ENCODE peak calls at places on chromosome 6, in nine cellular contexts. One of them, this sample, is unnamed.

GRCh38 chr6:5443491-5443890 is 182.2 kb downstream of the FARS2 start:
- DNase-seq in T-cell: no peak
- DNase-seq in central memory CD4-positive, alpha-beta T cell: no peak
- DNase-seq in left lung: no peak
- DNase-seq in activated T-helper 1 cell treated with Interleukin-2 at 50 U/mL for 16 hours: no peak
- DNase-seq in GM12865: no peak
- DNase-seq in stomach: no peak
- DNase-seq in left ventricle myocardium superior: no peak
- DNase-seq in cardiac fibroblast: no peak
- DNase-seq in this sample: no peak

GRCh38 chr6:170286246-170286933 is 4.5 kb downstream of the DLL1 start:
- DNase-seq in T-cell: no peak
- DNase-seq in central memory CD4-positive, alpha-beta T cell: no peak
- DNase-seq in left lung: no peak
- DNase-seq in activated T-helper 1 cell treated with Interleukin-2 at 50 U/mL for 16 hours: no peak
- DNase-seq in GM12865: no peak
- DNase-seq in stomach: peak; percentile 56
- DNase-seq in left ventricle myocardium superior: peak; percentile 71
- DNase-seq in cardiac fibroblast: no peak
- DNase-seq in this sample: peak; percentile 87

GRCh38 chr6:14873132-14873531 is 372.7 kb upstream of the JARID2 start:
- DNase-seq in T-cell: no peak
- DNase-seq in central memory CD4-positive, alpha-beta T cell: no peak
- DNase-seq in left lung: no peak
- DNase-seq in activated T-helper 1 cell treated with Interleukin-2 at 50 U/mL for 16 hours: no peak
- DNase-seq in GM12865: peak; percentile 64
- DNase-seq in stomach: no peak
- DNase-seq in left ventricle myocardium superior: no peak
- DNase-seq in cardiac fibroblast: no peak
- DNase-seq in this sample: no peak

GRCh38 chr6:42007753-42008528 is 42.4 kb upstream of the TAF8 start:
- DNase-seq in T-cell: peak; percentile 38
- DNase-seq in central memory CD4-positive, alpha-beta T cell: no peak
- DNase-seq in left lung: no peak
- DNase-seq in activated T-helper 1 cell treated with Interleukin-2 at 50 U/mL for 16 hours: peak; percentile 28
- DNase-seq in GM12865: no peak
- DNase-seq in stomach: no peak
- DNase-seq in left ventricle myocardium superior: no peak
- DNase-seq in cardiac fibroblast: no peak
- DNase-seq in this sample: no peak

GRCh38 chr6:16321341-16321710 is 82.9 kb downstream of the GMPR start:
- DNase-seq in T-cell: no peak
- DNase-seq in central memory CD4-positive, alpha-beta T cell: no peak
- DNase-seq in left lung: no peak
- DNase-seq in activated T-helper 1 cell treated with Interleukin-2 at 50 U/mL for 16 hours: no peak
- DNase-seq in GM12865: no peak
- DNase-seq in stomach: no peak
- DNase-seq in left ventricle myocardium superior: no peak
- DNase-seq in cardiac fibroblast: no peak
- DNase-seq in this sample: no peak

GRCh38 chr6:64249129-64249528 is 613.5 kb downstream of the PHF3 start:
- DNase-seq in T-cell: no peak
- DNase-seq in central memory CD4-positive, alpha-beta T cell: no peak
- DNase-seq in left lung: no peak
- DNase-seq in activated T-helper 1 cell treated with Interleukin-2 at 50 U/mL for 16 hours: no peak
- DNase-seq in GM12865: no peak
- DNase-seq in stomach: no peak
- DNase-seq in left ventricle myocardium superior: no peak
- DNase-seq in cardiac fibroblast: peak; percentile 50
- DNase-seq in this sample: no peak

GRCh38 chr6:5706094-5707033 is 300.4 kb downstream of the NRN1 start:
- DNase-seq in T-cell: no peak
- DNase-seq in central memory CD4-positive, alpha-beta T cell: no peak
- DNase-seq in left lung: no peak
- DNase-seq in activated T-helper 1 cell treated with Interleukin-2 at 50 U/mL for 16 hours: no peak
- DNase-seq in GM12865: no peak
- DNase-seq in stomach: no peak
- DNase-seq in left ventricle myocardium superior: no peak
- DNase-seq in cardiac fibroblast: no peak
- DNase-seq in this sample: no peak

GRCh38 chr6:130152908-130153510 is 69.7 kb downstream of the SAMD3 start:
- DNase-seq in T-cell: no peak
- DNase-seq in central memory CD4-positive, alpha-beta T cell: no peak
- DNase-seq in left lung: no peak
- DNase-seq in activated T-helper 1 cell treated with Interleukin-2 at 50 U/mL for 16 hours: no peak
- DNase-seq in GM12865: no peak
- DNase-seq in stomach: no peak
- DNase-seq in left ventricle myocardium superior: no peak
- DNase-seq in cardiac fibroblast: no peak
- DNase-seq in this sample: no peak

GRCh38 chr6:34138191-34138590 is 7.7 kb downstream of the GRM4 start:
- DNase-seq in T-cell: no peak
- DNase-seq in central memory CD4-positive, alpha-beta T cell: no peak
- DNase-seq in left lung: no peak
- DNase-seq in activated T-helper 1 cell treated with Interleukin-2 at 50 U/mL for 16 hours: no peak
- DNase-seq in GM12865: no peak
- DNase-seq in stomach: no peak
- DNase-seq in left ventricle myocardium superior: no peak
- DNase-seq in cardiac fibroblast: no peak
- DNase-seq in this sample: no peak

GRCh38 chr6:154127638-154128037 is 88.6 kb downstream of the OPRM1 start:
- DNase-seq in T-cell: no peak
- DNase-seq in central memory CD4-positive, alpha-beta T cell: no peak
- DNase-seq in left lung: no peak
- DNase-seq in activated T-helper 1 cell treated with Interleukin-2 at 50 U/mL for 16 hours: no peak
- DNase-seq in GM12865: no peak
- DNase-seq in stomach: no peak
- DNase-seq in left ventricle myocardium superior: no peak
- DNase-seq in cardiac fibroblast: no peak
- DNase-seq in this sample: no peak

GRCh38 chr6:2688416-2689064 is 62.2 kb downstream of the MYLK4 start:
- DNase-seq in T-cell: no peak
- DNase-seq in central memory CD4-positive, alpha-beta T cell: no peak
- DNase-seq in left lung: no peak
- DNase-seq in activated T-helper 1 cell treated with Interleukin-2 at 50 U/mL for 16 hours: no peak
- DNase-seq in GM12865: peak; percentile 12
- DNase-seq in stomach: no peak
- DNase-seq in left ventricle myocardium superior: no peak
- DNase-seq in cardiac fibroblast: peak; percentile 96
- DNase-seq in this sample: no peak

GRCh38 chr6:101397199-101397598 is 3.7 kb downstream of the GRIK2 start:
- DNase-seq in T-cell: no peak
- DNase-seq in central memory CD4-positive, alpha-beta T cell: no peak
- DNase-seq in left lung: no peak
- DNase-seq in activated T-helper 1 cell treated with Interleukin-2 at 50 U/mL for 16 hours: no peak
- DNase-seq in GM12865: no peak
- DNase-seq in stomach: no peak
- DNase-seq in left ventricle myocardium superior: no peak
- DNase-seq in cardiac fibroblast: peak; percentile 46
- DNase-seq in this sample: no peak

GRCh38 chr6:1923454-1923853 is 313.7 kb downstream of the FOXC1 start:
- DNase-seq in T-cell: no peak
- DNase-seq in central memory CD4-positive, alpha-beta T cell: no peak
- DNase-seq in left lung: no peak
- DNase-seq in activated T-helper 1 cell treated with Interleukin-2 at 50 U/mL for 16 hours: no peak
- DNase-seq in GM12865: no peak
- DNase-seq in stomach: no peak
- DNase-seq in left ventricle myocardium superior: no peak
- DNase-seq in cardiac fibroblast: no peak
- DNase-seq in this sample: no peak

GRCh38 chr6:129507059-129507807 is 202.7 kb downstream of the ARHGAP18 start:
- DNase-seq in T-cell: no peak
- DNase-seq in central memory CD4-positive, alpha-beta T cell: no peak
- DNase-seq in left lung: no peak
- DNase-seq in activated T-helper 1 cell treated with Interleukin-2 at 50 U/mL for 16 hours: no peak
- DNase-seq in GM12865: no peak
- DNase-seq in stomach: no peak
- DNase-seq in left ventricle myocardium superior: no peak
- DNase-seq in cardiac fibroblast: no peak
- DNase-seq in this sample: no peak

GRCh38 chr6:100706491-100706890 is 174.6 kb downstream of the ASCC3 start:
- DNase-seq in T-cell: no peak
- DNase-seq in central memory CD4-positive, alpha-beta T cell: no peak
- DNase-seq in left lung: no peak
- DNase-seq in activated T-helper 1 cell treated with Interleukin-2 at 50 U/mL for 16 hours: no peak
- DNase-seq in GM12865: no peak
- DNase-seq in stomach: no peak
- DNase-seq in left ventricle myocardium superior: no peak
- DNase-seq in cardiac fibroblast: no peak
- DNase-seq in this sample: no peak

GRCh38 chr6:14702678-14703077 is 543.2 kb upstream of the JARID2 start:
- DNase-seq in T-cell: no peak
- DNase-seq in central memory CD4-positive, alpha-beta T cell: no peak
- DNase-seq in left lung: no peak
- DNase-seq in activated T-helper 1 cell treated with Interleukin-2 at 50 U/mL for 16 hours: no peak
- DNase-seq in GM12865: no peak
- DNase-seq in stomach: no peak
- DNase-seq in left ventricle myocardium superior: no peak
- DNase-seq in cardiac fibroblast: no peak
- DNase-seq in this sample: no peak

GRCh38 chr6:87426789-87427188 is 19.0 kb downstream of the CFAP206 start:
- DNase-seq in T-cell: no peak
- DNase-seq in central memory CD4-positive, alpha-beta T cell: no peak
- DNase-seq in left lung: no peak
- DNase-seq in activated T-helper 1 cell treated with Interleukin-2 at 50 U/mL for 16 hours: no peak
- DNase-seq in GM12865: no peak
- DNase-seq in stomach: no peak
- DNase-seq in left ventricle myocardium superior: no peak
- DNase-seq in cardiac fibroblast: no peak
- DNase-seq in this sample: no peak

GRCh38 chr6:42217165-42217522 is 517 bp downstream of the MRPS10 start:
- DNase-seq in T-cell: no peak
- DNase-seq in central memory CD4-positive, alpha-beta T cell: no peak
- DNase-seq in left lung: no peak
- DNase-seq in activated T-helper 1 cell treated with Interleukin-2 at 50 U/mL for 16 hours: no peak
- DNase-seq in GM12865: no peak
- DNase-seq in stomach: no peak
- DNase-seq in left ventricle myocardium superior: no peak
- DNase-seq in cardiac fibroblast: no peak
- DNase-seq in this sample: no peak

GRCh38 chr6:113449051-113449450 is 408.1 kb upstream of the MARCKS start:
- DNase-seq in T-cell: no peak
- DNase-seq in central memory CD4-positive, alpha-beta T cell: no peak
- DNase-seq in left lung: no peak
- DNase-seq in activated T-helper 1 cell treated with Interleukin-2 at 50 U/mL for 16 hours: no peak
- DNase-seq in GM12865: no peak
- DNase-seq in stomach: no peak
- DNase-seq in left ventricle myocardium superior: no peak
- DNase-seq in cardiac fibroblast: peak; percentile 84
- DNase-seq in this sample: no peak

GRCh38 chr6:156699017-156699421 is 78.2 kb upstream of the ARID1B start:
- DNase-seq in T-cell: no peak
- DNase-seq in central memory CD4-positive, alpha-beta T cell: no peak
- DNase-seq in left lung: no peak
- DNase-seq in activated T-helper 1 cell treated with Interleukin-2 at 50 U/mL for 16 hours: no peak
- DNase-seq in GM12865: peak; percentile 86
- DNase-seq in stomach: no peak
- DNase-seq in left ventricle myocardium superior: no peak
- DNase-seq in cardiac fibroblast: peak; percentile 89
- DNase-seq in this sample: no peak

GRCh38 chr6:89379281-89379680 is 26.8 kb upstream of the UBE2J1 start:
- DNase-seq in T-cell: no peak
- DNase-seq in central memory CD4-positive, alpha-beta T cell: no peak
- DNase-seq in left lung: no peak
- DNase-seq in activated T-helper 1 cell treated with Interleukin-2 at 50 U/mL for 16 hours: no peak
- DNase-seq in GM12865: no peak
- DNase-seq in stomach: no peak
- DNase-seq in left ventricle myocardium superior: no peak
- DNase-seq in cardiac fibroblast: no peak
- DNase-seq in this sample: no peak

GRCh38 chr6:46279874-46280273 is 109.1 kb upstream of the ENPP5 start:
- DNase-seq in T-cell: no peak
- DNase-seq in central memory CD4-positive, alpha-beta T cell: no peak
- DNase-seq in left lung: no peak
- DNase-seq in activated T-helper 1 cell treated with Interleukin-2 at 50 U/mL for 16 hours: no peak
- DNase-seq in GM12865: no peak
- DNase-seq in stomach: no peak
- DNase-seq in left ventricle myocardium superior: no peak
- DNase-seq in cardiac fibroblast: no peak
- DNase-seq in this sample: no peak

GRCh38 chr6:9789201-9789600 is 625.7 kb downstream of the TFAP2A start:
- DNase-seq in T-cell: no peak
- DNase-seq in central memory CD4-positive, alpha-beta T cell: no peak
- DNase-seq in left lung: no peak
- DNase-seq in activated T-helper 1 cell treated with Interleukin-2 at 50 U/mL for 16 hours: no peak
- DNase-seq in GM12865: peak; percentile 18
- DNase-seq in stomach: no peak
- DNase-seq in left ventricle myocardium superior: no peak
- DNase-seq in cardiac fibroblast: peak; percentile 6
- DNase-seq in this sample: no peak

GRCh38 chr6:35360349-35361138 is 18.2 kb downstream of the PPARD start:
- DNase-seq in T-cell: no peak
- DNase-seq in central memory CD4-positive, alpha-beta T cell: no peak
- DNase-seq in left lung: no peak
- DNase-seq in activated T-helper 1 cell treated with Interleukin-2 at 50 U/mL for 16 hours: no peak
- DNase-seq in GM12865: no peak
- DNase-seq in stomach: no peak
- DNase-seq in left ventricle myocardium superior: peak; percentile 71
- DNase-seq in cardiac fibroblast: peak; percentile 51
- DNase-seq in this sample: peak; percentile 76

GRCh38 chr6:113697642-113698410 is 159.3 kb upstream of the MARCKS start:
- DNase-seq in T-cell: no peak
- DNase-seq in central memory CD4-positive, alpha-beta T cell: no peak
- DNase-seq in left lung: no peak
- DNase-seq in activated T-helper 1 cell treated with Interleukin-2 at 50 U/mL for 16 hours: no peak
- DNase-seq in GM12865: no peak
- DNase-seq in stomach: no peak
- DNase-seq in left ventricle myocardium superior: no peak
- DNase-seq in cardiac fibroblast: peak; percentile 88
- DNase-seq in this sample: no peak

GRCh38 chr6:16419636-16420331 is 181.4 kb downstream of the GMPR start:
- DNase-seq in T-cell: no peak
- DNase-seq in central memory CD4-positive, alpha-beta T cell: no peak
- DNase-seq in left lung: no peak
- DNase-seq in activated T-helper 1 cell treated with Interleukin-2 at 50 U/mL for 16 hours: no peak
- DNase-seq in GM12865: peak; percentile 94
- DNase-seq in stomach: no peak
- DNase-seq in left ventricle myocardium superior: no peak
- DNase-seq in cardiac fibroblast: no peak
- DNase-seq in this sample: no peak

GRCh38 chr6:137913434-137913833 is 46.4 kb downstream of the TNFAIP3 start:
- DNase-seq in T-cell: no peak
- DNase-seq in central memory CD4-positive, alpha-beta T cell: no peak
- DNase-seq in left lung: no peak
- DNase-seq in activated T-helper 1 cell treated with Interleukin-2 at 50 U/mL for 16 hours: no peak
- DNase-seq in GM12865: no peak
- DNase-seq in stomach: no peak
- DNase-seq in left ventricle myocardium superior: no peak
- DNase-seq in cardiac fibroblast: no peak
- DNase-seq in this sample: no peak

GRCh38 chr6:168213121-168213524 is 106.5 kb downstream of the DACT2 start:
- DNase-seq in T-cell: no peak
- DNase-seq in central memory CD4-positive, alpha-beta T cell: no peak
- DNase-seq in left lung: peak; percentile 67
- DNase-seq in activated T-helper 1 cell treated with Interleukin-2 at 50 U/mL for 16 hours: no peak
- DNase-seq in GM12865: no peak
- DNase-seq in stomach: no peak
- DNase-seq in left ventricle myocardium superior: no peak
- DNase-seq in cardiac fibroblast: no peak
- DNase-seq in this sample: no peak

GRCh38 chr6:1251198-1252155 is 60.4 kb upstream of the FOXQ1 start:
- DNase-seq in T-cell: no peak
- DNase-seq in central memory CD4-positive, alpha-beta T cell: no peak
- DNase-seq in left lung: no peak
- DNase-seq in activated T-helper 1 cell treated with Interleukin-2 at 50 U/mL for 16 hours: no peak
- DNase-seq in GM12865: no peak
- DNase-seq in stomach: no peak
- DNase-seq in left ventricle myocardium superior: no peak
- DNase-seq in cardiac fibroblast: no peak
- DNase-seq in this sample: no peak

GRCh38 chr6:74578339-74578738 is 627.5 kb downstream of the COL12A1 start:
- DNase-seq in T-cell: no peak
- DNase-seq in central memory CD4-positive, alpha-beta T cell: no peak
- DNase-seq in left lung: no peak
- DNase-seq in activated T-helper 1 cell treated with Interleukin-2 at 50 U/mL for 16 hours: no peak
- DNase-seq in GM12865: no peak
- DNase-seq in stomach: no peak
- DNase-seq in left ventricle myocardium superior: no peak
- DNase-seq in cardiac fibroblast: peak; percentile 77
- DNase-seq in this sample: no peak

GRCh38 chr6:11236351-11236750 is 3.9 kb upstream of the NEDD9 start:
- DNase-seq in T-cell: peak; percentile 46
- DNase-seq in central memory CD4-positive, alpha-beta T cell: peak; percentile 54
- DNase-seq in left lung: no peak
- DNase-seq in activated T-helper 1 cell treated with Interleukin-2 at 50 U/mL for 16 hours: no peak
- DNase-seq in GM12865: peak; percentile 67
- DNase-seq in stomach: no peak
- DNase-seq in left ventricle myocardium superior: no peak
- DNase-seq in cardiac fibroblast: no peak
- DNase-seq in this sample: no peak

This sample was measured in head of caudate nucleus.